ENCODE peak calls at places on chromosomes 3 and 15, in five cellular contexts. R is A549, Z is uterus, T is adrenal gland, S is HepG2. F is an unnamed sample.
A peak's percentile ranks its signal among the peaks of the same experiment; 100 is the strongest.

GRCh38 chr3:65758871-65759598 is 279.7 kb downstream of the MAGI1 start:
- DNase-seq in T (no peak), S (no peak), Z (no peak), R (no peak), F (no peak)

GRCh38 chr15:89852342-89853005 is 37.8 kb upstream of the ANPEP start:
- DNase-seq in S (peak; percentile 13), T (no peak), R (no peak), Z (no peak), F (no peak)

GRCh38 chr3:171967932-171968678 is 71.3 kb upstream of the FNDC3B start:
- DNase-seq in Z (no peak), R (no peak), S (no peak), T (no peak), F (no peak)

GRCh38 chr3:67641451-67641850 is 13.0 kb downstream of the SUCLG2 start:
- DNase-seq in R (no peak), Z (no peak), T (no peak), S (no peak), F (no peak)

GRCh38 chr3:155426524-155427230 is 133.2 kb upstream of the STRIT1 start:
- DNase-seq in Z (no peak), T (no peak), S (no peak), R (no peak), F (no peak)

GRCh38 chr3:45182915-45183881 is 37.0 kb upstream of the CDCP1 start:
- DNase-seq in Z (no peak), S (peak; percentile 7), R (peak; percentile 55), T (peak; percentile 54), F (no peak)

GRCh38 chr15:63042879-63043340 is 363 bp downstream of the TPM1 start:
- DNase-seq in Z (no peak), S (no peak), R (no peak), T (no peak), F (no peak)

GRCh38 chr3:143384076-143384475 is 264.5 kb downstream of the CHST2 start:
- DNase-seq in T (no peak), R (no peak), Z (no peak), S (no peak), F (no peak)

GRCh38 chr3:160643994-160644393 is 33.0 kb upstream of the ARL14 start:
- DNase-seq in T (no peak), R (no peak), S (no peak), Z (no peak), F (no peak)

GRCh38 chr15:85614059-85614458 is 180.7 kb downstream of the KLHL25 start:
- DNase-seq in Z (no peak), T (no peak), S (no peak), R (no peak), F (no peak)

GRCh38 chr15:56749982-56750381 is 16.7 kb upstream of the ZNF280D start:
- DNase-seq in Z (no peak), T (no peak), R (no peak), S (no peak), F (no peak)

GRCh38 chr15:71804226-71804625 is 6.1 kb upstream of the NR2E3 start:
- DNase-seq in Z (no peak), S (no peak), R (no peak), T (no peak), F (no peak)

GRCh38 chr15:30974112-30974511 is 17.3 kb downstream of the MTMR10 start:
- DNase-seq in T (no peak), S (no peak), Z (no peak), R (no peak), F (no peak)

GRCh38 chr3:72152551-72153476 is 367.9 kb upstream of the PROK2 start:
- DNase-seq in T (peak; percentile 71), Z (peak; percentile 86), R (peak; percentile 36), S (peak; percentile 39), F (peak; percentile 90)

GRCh38 chr15:50318697-50319096 is 36.3 kb downstream of the GABPB1 start:
- DNase-seq in R (no peak), Z (no peak), S (no peak), T (no peak), F (no peak)

GRCh38 chr3:194296832-194297666 is 54.1 kb downstream of the CPN2 start:
- DNase-seq in T (peak; percentile 89), R (no peak), Z (no peak), S (peak; percentile 59), F (peak; percentile 68)

GRCh38 chr15:70432924-70433500 is 330.3 kb downstream of the UACA start:
- DNase-seq in R (no peak), Z (no peak), T (no peak), S (no peak), F (no peak)
- H3K4me1 ChIP-seq in R (peaks cover 22% of the 10 kb centered on the region), Z (no peaks in the 10 kb centered on the region), T (no peaks in the 10 kb centered on the region), S (peaks cover 36% of the 10 kb centered on the region), F (no peaks in the 10 kb centered on the region)

DNA sequence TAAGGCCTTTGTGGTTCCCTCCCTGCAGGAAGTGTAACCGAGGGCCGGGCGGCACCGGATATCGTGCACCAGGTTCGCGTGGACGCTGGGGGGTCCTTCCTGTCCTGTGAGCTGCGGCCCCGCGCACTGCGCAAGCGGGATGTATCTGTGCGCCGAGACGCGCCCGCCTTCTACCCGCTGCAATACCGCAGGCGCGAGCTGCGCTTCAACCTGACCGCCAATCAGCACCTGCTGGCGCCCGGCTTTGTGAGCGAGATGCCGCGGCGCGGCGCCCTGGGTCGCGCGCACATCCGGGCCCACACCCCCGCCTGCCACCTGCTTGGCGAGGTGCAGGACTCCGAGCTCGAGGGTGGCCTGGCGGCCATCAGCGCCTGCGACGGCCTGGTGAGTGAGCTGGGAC is 35.9 kb downstream of the SAXO2 start:
- DNase-seq in Z (no peak), R (no peak), S (no peak), T (no peak), F (no peak)
- TF ChIP-seq POLR2A in Z (no peak), R (no peak), S (no peak), T (no peak), F (no peak)

DNA sequence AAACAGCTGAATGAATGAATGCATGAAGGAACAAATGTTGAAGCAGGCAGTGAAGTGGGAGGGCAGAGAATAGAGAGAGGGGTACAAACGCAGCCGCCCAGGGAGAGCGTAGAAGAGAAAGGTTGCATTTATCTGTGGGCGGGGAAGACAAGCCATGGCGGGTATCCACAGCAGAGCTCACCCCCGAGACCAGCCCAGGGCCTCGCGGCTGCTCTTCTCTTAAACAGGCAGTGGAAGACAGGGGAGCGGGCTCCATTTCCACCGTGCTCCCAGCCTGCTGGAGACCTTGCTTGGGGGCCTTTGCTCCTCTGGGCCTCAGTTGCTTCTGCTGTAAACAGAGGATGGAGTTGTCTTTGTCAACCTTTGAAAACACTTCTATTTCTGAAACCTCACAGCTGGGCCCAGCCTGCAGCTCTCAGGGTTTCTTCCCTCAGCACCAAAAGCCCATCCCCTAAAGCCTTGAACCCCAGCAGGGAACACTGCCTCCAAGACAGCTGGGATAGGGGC is 259.5 kb downstream of the UACA start:
- DNase-seq in S (no peak), R (no peak), T (no peak), Z (no peak), F (no peak)
- H3K4me1 ChIP-seq in S (peaks cover 16% of the 10 kb centered on the region), R (peaks cover 56% of the 10 kb centered on the region), T (peaks cover 17% of the 10 kb centered on the region), Z (peaks cover 11% of the 10 kb centered on the region), F (peaks cover 45% of the 10 kb centered on the region)

DNA sequence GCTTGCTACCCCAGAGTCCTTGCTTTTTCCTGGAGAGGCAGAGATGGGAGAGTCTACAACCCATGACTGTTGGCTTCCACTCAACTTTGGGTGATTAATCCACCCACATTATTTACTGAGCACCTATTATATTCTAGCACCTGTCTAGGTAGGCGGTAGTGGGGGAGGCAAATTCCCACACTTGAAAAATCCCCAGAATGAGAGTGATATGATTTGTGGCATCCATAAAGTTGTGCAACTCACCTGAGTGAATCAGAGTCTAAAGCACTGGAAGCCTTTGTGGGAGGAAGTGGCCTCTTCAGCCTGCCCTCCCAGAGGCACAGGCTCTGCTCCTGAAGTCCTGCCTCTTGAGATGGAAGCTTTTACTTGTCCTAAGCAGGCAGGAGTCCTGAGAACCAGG is 40.4 kb upstream of the CTNNB1 start:
- DNase-seq in S (no peak), R (no peak), Z (no peak), T (no peak), F (no peak)
- TF ChIP-seq POLR2A in S (no peak), R (no peak), Z (no peak), T (no peak), F (no peak)

DNA sequence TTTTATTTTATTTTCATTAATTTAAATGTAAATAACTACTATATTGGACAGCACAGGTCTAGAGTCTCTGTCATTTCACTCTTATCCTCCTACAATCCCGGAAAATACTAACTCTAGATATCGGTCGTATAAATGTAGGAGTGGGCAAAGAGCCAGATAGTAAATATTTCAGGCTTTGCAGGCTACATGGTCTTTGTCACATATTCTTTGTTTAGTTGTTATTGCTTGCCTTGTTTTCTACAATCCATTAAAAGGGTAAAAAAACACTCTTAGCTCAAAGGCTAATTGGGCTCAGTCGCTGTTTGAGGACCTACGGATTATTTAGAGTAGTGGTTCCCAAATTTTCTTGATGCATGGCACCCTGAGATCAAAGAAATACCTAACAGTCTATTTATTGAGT is 1.7 kb downstream of the KNL1 start:
- DNase-seq in S (no peak), Z (no peak), T (no peak), R (no peak), F (no peak)
- H3K4me1 ChIP-seq in S (peaks cover 31% of the 10 kb centered on the region), Z (no peaks in the 10 kb centered on the region), T (peaks cover 12% of the 10 kb centered on the region), R (peaks cover 19% of the 10 kb centered on the region), F (no peaks in the 10 kb centered on the region)

GRCh38 chr3:53160335-53160659 is 712 bp upstream of the PRKCD start:
- DNase-seq in T (no peak), S (no peak), R (no peak), Z (no peak), F (no peak)

GRCh38 chr3:53161345-53161819 is 373 bp downstream of the PRKCD start:
- DNase-seq in S (no peak), Z (peak; percentile 24), R (no peak), T (no peak), F (peak; percentile 73)

GRCh38 chr3:53159415-53160135 is 1.4 kb upstream of the PRKCD start:
- DNase-seq in S (peak; percentile 95), R (peak; percentile 20), T (no peak), Z (no peak), F (no peak)

GRCh38 chr3:53161820-53162671 is 1.0 kb downstream of the PRKCD start:
- DNase-seq in R (peak; percentile 16), Z (peak; percentile 21), T (no peak), S (no peak), F (no peak)

GRCh38 chr3:53160660-53161344 is at the start of gene PRKCD:
- DNase-seq in Z (peak; percentile 76), R (peak; percentile 68), S (peak; percentile 54), T (peak; percentile 92), F (peak; percentile 93)
- TF ChIP-seq POLR2A in Z (peak; percentile 68), R (peak; percentile 57), S (no peak), T (peak; percentile 86), F (no peak)

DNA sequence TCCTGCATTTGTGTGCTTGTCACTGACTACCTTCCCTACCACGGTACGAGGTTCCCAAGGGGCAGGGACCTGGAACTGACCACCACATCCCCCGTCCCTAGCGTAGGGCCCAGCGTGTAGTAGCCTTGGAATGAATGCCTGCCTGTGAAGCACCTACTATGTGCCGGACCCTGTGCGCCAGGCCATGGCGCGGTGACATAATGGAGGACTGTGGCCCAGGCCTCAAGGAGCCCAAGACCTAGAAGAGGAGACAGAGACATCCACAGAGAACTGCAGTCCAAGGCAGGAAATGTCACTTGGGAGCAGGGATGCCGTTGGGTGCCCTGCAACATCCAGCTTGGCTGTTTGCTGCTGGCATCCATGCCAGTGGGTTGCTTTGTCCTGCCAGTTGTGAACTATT is 71.9 kb upstream of the SLC6A6 start:
- DNase-seq in S (no peak), T (no peak), Z (no peak), R (no peak), F (no peak)
- H3K4me1 ChIP-seq in S (peaks cover 13% of the 10 kb centered on the region), T (no peaks in the 10 kb centered on the region), Z (no peaks in the 10 kb centered on the region), R (no peaks in the 10 kb centered on the region), F (no peaks in the 10 kb centered on the region)